ENCODE peak calls at places on chromosomes 12 and 14, in nine cellular contexts. F is fibroblast of lung, Y is cardiac muscle cell, U is prostate gland, P is neural progenitor cell, K is endodermal cell, V is right atrium auricular region, W is upper lobe of left lung, O is left lung. I is an unnamed sample.

GRCh38 chr12:96225003-96225855 is 31.1 kb downstream of the ELK3 start:
- DNase-seq in F (no peak), Y (peak; percentile 20), U (no peak), P (no peak), K (no peak), V (no peak), W (no peak), O (no peak), I (no peak)

GRCh38 chr14:23631702-23632460 is 4.3 kb upstream of the DHRS2 start:
- DNase-seq in F (peak; percentile 85), Y (peak; percentile 91), U (peak; percentile 76), P (peak; percentile 84), K (peak; percentile 96), V (peak; percentile 72), W (no peak), O (peak; percentile 71), I (peak; percentile 60)

GRCh38 chr12:121001841-121002483 is 14.3 kb downstream of the C12orf43 start:
- DNase-seq in F (no peak), Y (no peak), U (no peak), P (no peak), K (no peak), V (no peak), W (peak; percentile 60), O (peak; percentile 20), I (no peak)

GRCh38 chr12:102369876-102370275 is 110.5 kb downstream of the IGF1 start:
- DNase-seq in F (no peak), Y (no peak), U (no peak), P (no peak), K (no peak), V (no peak), W (no peak), O (no peak), I (no peak)

GRCh38 chr12:56461235-56462159 is 6.9 kb upstream of the SPRYD4 start:
- DNase-seq in F (peak; percentile 8), Y (no peak), U (no peak), P (no peak), K (no peak), V (no peak), W (no peak), O (no peak), I (no peak)

GRCh38 chr14:34722723-34723545 is 8.5 kb upstream of the CFL2 start:
- DNase-seq in F (peak; percentile 73), Y (peak; percentile 52), U (peak; percentile 35), P (peak; percentile 32), K (peak; percentile 75), V (peak; percentile 67), W (no peak), O (no peak), I (no peak)

GRCh38 chr14:104926619-104927431 is 2.1 kb downstream of the PLD4 start:
- DNase-seq in F (no peak), Y (peak; percentile 32), U (no peak), P (no peak), K (no peak), V (no peak), W (peak; percentile 84), O (peak; percentile 28), I (peak; percentile 9)

GRCh38 chr12:45622210-45622937 is 107.1 kb upstream of the ARID2 start:
- DNase-seq in F (no peak), Y (no peak), U (no peak), P (no peak), K (no peak), V (no peak), W (no peak), O (no peak), I (no peak)

GRCh38 chr12:69822205-69822860 is 2.7 kb upstream of the MYRFL start:
- DNase-seq in F (no peak), Y (no peak), U (no peak), P (no peak), K (no peak), V (no peak), W (no peak), O (no peak), I (no peak)

DNA sequence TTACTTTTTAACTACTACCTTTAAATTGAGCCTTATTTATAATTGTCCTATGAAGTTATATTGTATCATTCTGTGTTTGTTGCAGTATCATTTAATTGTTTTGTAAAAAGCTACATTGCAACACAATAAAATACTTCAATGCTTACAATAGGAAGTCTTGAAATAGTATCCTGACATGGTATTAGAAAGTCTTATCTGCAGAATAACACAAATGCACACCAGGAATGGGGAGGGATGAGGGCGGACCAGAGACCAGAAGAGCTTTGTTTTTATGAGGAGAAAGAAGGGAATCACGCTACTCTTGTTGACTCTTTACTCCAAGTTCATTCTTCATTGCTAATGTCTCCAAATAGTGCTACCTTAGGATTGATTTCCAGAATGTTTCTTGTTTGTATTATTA is 120.2 kb downstream of the MON2 start:
- DNase-seq in F (no peak), Y (no peak), U (no peak), P (no peak), K (no peak), V (no peak), W (no peak), O (no peak), I (no peak)
- H3K27me3 ChIP-seq in F (no peaks in the 10 kb centered on the region), Y (no peaks in the 10 kb centered on the region), U (no peaks in the 10 kb centered on the region), P (no peaks in the 10 kb centered on the region), K (no peaks in the 10 kb centered on the region), V (no peaks in the 10 kb centered on the region), W (no peaks in the 10 kb centered on the region), O (no peaks in the 10 kb centered on the region), I (no peaks in the 10 kb centered on the region)

DNA sequence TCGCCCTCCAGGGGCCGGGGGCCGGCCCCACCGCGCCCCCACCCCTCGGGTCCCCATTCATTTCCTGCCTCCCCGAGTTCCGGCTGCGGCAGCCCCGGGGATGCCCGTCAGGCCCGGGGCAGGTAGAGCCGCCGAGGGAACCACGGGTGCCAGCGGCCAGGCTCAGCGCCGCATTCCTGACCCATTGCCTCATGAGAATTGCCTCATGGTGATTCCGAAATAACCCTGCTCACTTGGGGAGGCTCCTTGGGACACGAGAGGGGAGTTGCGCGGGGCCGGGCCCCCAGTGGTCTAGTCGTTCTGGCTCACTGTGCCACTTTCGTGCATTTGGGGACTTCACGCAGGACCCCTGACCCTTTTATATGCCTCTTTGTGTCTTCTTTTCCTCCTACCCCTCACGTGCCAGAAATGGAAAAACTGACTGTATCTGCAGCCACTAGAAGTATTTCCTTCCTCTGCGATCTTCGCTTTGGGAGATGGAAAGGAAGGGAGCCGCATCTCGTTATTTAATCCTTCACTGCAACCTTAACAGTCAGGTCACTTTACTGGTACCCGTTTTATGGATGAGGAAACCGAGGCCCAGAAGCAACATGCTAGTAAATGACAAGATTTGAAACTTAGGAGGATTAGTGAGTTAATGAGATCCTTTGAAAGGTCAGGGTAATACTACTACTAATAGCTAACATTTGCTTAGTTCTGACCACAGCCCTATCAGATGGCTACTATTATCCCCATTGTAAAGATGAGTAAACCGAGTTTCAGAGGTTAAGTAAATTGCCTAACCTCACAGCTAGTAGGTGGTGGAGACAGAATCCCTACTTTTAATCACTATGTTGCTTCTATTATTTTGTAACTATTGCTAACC is 754 bp downstream of the PTPN11 start:
- DNase-seq in F (peak; percentile 83), Y (peak; percentile 79), U (peak; percentile 34), P (peak; percentile 75), K (peak; percentile 92), V (peak; percentile 81), W (no peak), O (peak; percentile 58), I (peak; percentile 63)
- TF ChIP-seq CTCF in F (no peak), Y (no peak), U (no peak), P (peak; percentile 24), K (peak; percentile 47), V (no peak), W (no peak), O (peak; percentile 3), I (no peak)

GRCh38 chr12:49296836-49297694 is 2.1 kb downstream of the PRPH start:
- DNase-seq in F (no peak), Y (no peak), U (no peak), P (peak; percentile 80), K (peak; percentile 97), V (no peak), W (peak; percentile 82), O (peak; percentile 52), I (no peak)
- H3K27me3 ChIP-seq in F (peaks cover 29% of the 10 kb centered on the region), Y (peaks cover 75% of the 10 kb centered on the region), U (peaks cover 21% of the 10 kb centered on the region), P (peaks cover 94% of the 10 kb centered on the region), K (peaks cover 70% of the 10 kb centered on the region), V (peaks cover 20% of the 10 kb centered on the region), W (no peaks in the 10 kb centered on the region), O (peaks cover 45% of the 10 kb centered on the region), I (peaks cover 85% of the 10 kb centered on the region)

DNA sequence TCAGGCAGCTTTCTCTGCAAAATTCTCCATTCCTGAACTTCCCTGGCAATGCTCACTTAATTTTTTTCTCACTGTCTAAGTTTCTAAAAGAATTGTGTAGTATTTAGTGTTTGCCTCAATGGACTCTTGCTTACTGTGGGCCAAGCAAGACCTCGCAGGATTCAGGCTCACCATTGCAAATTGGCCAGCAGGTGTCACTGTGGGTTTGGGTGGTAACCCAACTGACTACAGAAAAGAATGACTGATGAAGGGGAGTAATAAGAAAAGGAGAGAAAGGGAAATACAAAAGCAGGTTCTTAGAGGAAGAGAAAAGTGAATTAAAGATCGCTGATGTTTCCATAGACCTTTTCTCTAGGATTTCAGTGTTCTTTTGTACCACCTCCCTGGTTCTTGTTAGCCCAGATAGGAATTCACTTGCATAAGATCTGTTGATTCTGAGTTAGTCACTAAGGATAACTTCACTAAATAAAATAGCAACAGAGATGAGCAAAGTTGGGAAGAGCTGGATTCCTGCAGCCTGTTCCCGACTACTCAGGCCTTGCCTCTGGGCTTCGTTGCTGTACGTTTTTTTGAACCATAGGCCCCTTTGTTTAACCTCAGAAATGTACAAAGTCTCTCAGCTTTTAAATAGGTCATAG is 386.5 kb upstream of the DDHD1 start:
- DNase-seq in F (peak; percentile 90), Y (peak; percentile 80), U (peak; percentile 50), P (peak; percentile 89), K (peak; percentile 95), V (peak; percentile 89), W (no peak), O (peak; percentile 65), I (peak; percentile 67)
- TF ChIP-seq CTCF in F (peak; percentile 88), Y (peak; percentile 94), U (peak; percentile 79), P (peak; percentile 97), K (peak; percentile 94), V (peak; percentile 66), W (peak; percentile 63), O (peak; percentile 64), I (peak; percentile 93)

GRCh38 chr12:34343766-34344165 is 321.5 kb downstream of the ALG10 start:
- DNase-seq in F (no peak), Y (no peak), U (no peak), P (no peak), K (no peak), V (no peak), W (no peak), O (no peak), I (no peak)

GRCh38 chr12:34342048-34342447 is 319.8 kb downstream of the ALG10 start:
- DNase-seq in F (no peak), Y (no peak), U (no peak), P (no peak), K (no peak), V (no peak), W (no peak), O (no peak), I (no peak)

GRCh38 chr12:34341362-34341733 is 319.1 kb downstream of the ALG10 start:
- DNase-seq in F (no peak), Y (no peak), U (no peak), P (no peak), K (no peak), V (no peak), W (no peak), O (no peak), I (no peak)

GRCh38 chr12:34344851-34345522 is 322.7 kb downstream of the ALG10 start:
- DNase-seq in F (no peak), Y (no peak), U (no peak), P (no peak), K (no peak), V (no peak), W (no peak), O (no peak), I (no peak)

GRCh38 chr12:34343345-34343744 is 321.0 kb downstream of the ALG10 start:
- DNase-seq in F (no peak), Y (no peak), U (no peak), P (no peak), K (no peak), V (no peak), W (no peak), O (no peak), I (no peak)
- H3K27me3 ChIP-seq in F (no peaks in the 10 kb centered on the region), Y (no peaks in the 10 kb centered on the region), U (no peaks in the 10 kb centered on the region), P (no peaks in the 10 kb centered on the region), K (no peaks in the 10 kb centered on the region), V (no peaks in the 10 kb centered on the region), W (no peaks in the 10 kb centered on the region), O (no peaks in the 10 kb centered on the region), I (peaks cover 100% of the 10 kb centered on the region)

I was measured in left ventricle myocardium inferior.